ENCODE peak calls at places on chromosomes 13 and 19, in eight cellular contexts. One of them, this sample, is unnamed.

GRCh38 chr13:59587971-59588716 is 575.6 kb downstream of the DIAPH3 start:
- DNase-seq in occipital lobe: no peak
- DNase-seq in DMS53: no peak
- DNase-seq in B cell: no peak
- DNase-seq in stimulated activated CD4-positive, alpha-beta T cell treated with anti-CD3 and anti-CD28 coated beads, Interleukin-15, amount 100 ng/mL, for 1 hour: no peak
- DNase-seq in GM19239: no peak
- DNase-seq in effector memory CD4-positive, alpha-beta T cell: no peak
- DNase-seq in cardiac fibroblast: no peak
- DNase-seq in this sample: no peak

GRCh38 chr13:33381906-33382305 is 96.4 kb upstream of the STARD13 start:
- DNase-seq in occipital lobe: no peak
- DNase-seq in DMS53: no peak
- DNase-seq in B cell: no peak
- DNase-seq in stimulated activated CD4-positive, alpha-beta T cell treated with anti-CD3 and anti-CD28 coated beads, Interleukin-15, amount 100 ng/mL, for 1 hour: no peak
- DNase-seq in GM19239: no peak
- DNase-seq in effector memory CD4-positive, alpha-beta T cell: no peak
- DNase-seq in cardiac fibroblast: no peak
- DNase-seq in this sample: no peak

GRCh38 chr19:32337176-32337808 is 8.1 kb upstream of the ZNF507 start:
- DNase-seq in occipital lobe: no peak
- DNase-seq in DMS53: no peak
- DNase-seq in B cell: no peak
- DNase-seq in stimulated activated CD4-positive, alpha-beta T cell treated with anti-CD3 and anti-CD28 coated beads, Interleukin-15, amount 100 ng/mL, for 1 hour: no peak
- DNase-seq in GM19239: no peak
- DNase-seq in effector memory CD4-positive, alpha-beta T cell: no peak
- DNase-seq in cardiac fibroblast: peak
- DNase-seq in this sample: no peak

GRCh38 chr19:44051654-44052402 is at the start of gene ZNF223:
- DNase-seq in occipital lobe: peak
- DNase-seq in DMS53: peak
- DNase-seq in B cell: peak
- DNase-seq in stimulated activated CD4-positive, alpha-beta T cell treated with anti-CD3 and anti-CD28 coated beads, Interleukin-15, amount 100 ng/mL, for 1 hour: peak
- DNase-seq in GM19239: peak
- DNase-seq in effector memory CD4-positive, alpha-beta T cell: peak
- DNase-seq in cardiac fibroblast: peak
- DNase-seq in this sample: peak

GRCh38 chr19:4534836-4535658 is at the start of gene PLIN5:
- DNase-seq in occipital lobe: peak
- DNase-seq in DMS53: peak
- DNase-seq in B cell: no peak
- DNase-seq in stimulated activated CD4-positive, alpha-beta T cell treated with anti-CD3 and anti-CD28 coated beads, Interleukin-15, amount 100 ng/mL, for 1 hour: peak
- DNase-seq in GM19239: peak
- DNase-seq in effector memory CD4-positive, alpha-beta T cell: no peak
- DNase-seq in cardiac fibroblast: peak
- DNase-seq in this sample: peak

GRCh38 chr13:31408927-31409326 is 209.2 kb downstream of the B3GLCT start:
- DNase-seq in occipital lobe: no peak
- DNase-seq in DMS53: no peak
- DNase-seq in B cell: no peak
- DNase-seq in stimulated activated CD4-positive, alpha-beta T cell treated with anti-CD3 and anti-CD28 coated beads, Interleukin-15, amount 100 ng/mL, for 1 hour: no peak
- DNase-seq in GM19239: no peak
- DNase-seq in effector memory CD4-positive, alpha-beta T cell: no peak
- DNase-seq in cardiac fibroblast: no peak
- DNase-seq in this sample: no peak

GRCh38 chr19:54211214-54211613 is 10.6 kb downstream of the RPS9 start:
- DNase-seq in occipital lobe: no peak
- DNase-seq in DMS53: no peak
- DNase-seq in B cell: no peak
- DNase-seq in stimulated activated CD4-positive, alpha-beta T cell treated with anti-CD3 and anti-CD28 coated beads, Interleukin-15, amount 100 ng/mL, for 1 hour: no peak
- DNase-seq in GM19239: no peak
- DNase-seq in effector memory CD4-positive, alpha-beta T cell: no peak
- DNase-seq in cardiac fibroblast: no peak
- DNase-seq in this sample: no peak

GRCh38 chr19:17325881-17326594 is 8.6 kb downstream of the ANO8 start:
- DNase-seq in occipital lobe: peak
- DNase-seq in DMS53: no peak
- DNase-seq in B cell: no peak
- DNase-seq in stimulated activated CD4-positive, alpha-beta T cell treated with anti-CD3 and anti-CD28 coated beads, Interleukin-15, amount 100 ng/mL, for 1 hour: no peak
- DNase-seq in GM19239: no peak
- DNase-seq in effector memory CD4-positive, alpha-beta T cell: no peak
- DNase-seq in cardiac fibroblast: no peak
- DNase-seq in this sample: no peak

GRCh38 chr19:45528744-45529453 is 21.6 kb downstream of the VASP start:
- DNase-seq in occipital lobe: peak
- DNase-seq in DMS53: peak
- DNase-seq in B cell: no peak
- DNase-seq in stimulated activated CD4-positive, alpha-beta T cell treated with anti-CD3 and anti-CD28 coated beads, Interleukin-15, amount 100 ng/mL, for 1 hour: no peak
- DNase-seq in GM19239: no peak
- DNase-seq in effector memory CD4-positive, alpha-beta T cell: no peak
- DNase-seq in cardiac fibroblast: no peak
- DNase-seq in this sample: peak

GRCh38 chr13:50015263-50015662 is at the start of gene KCNRG:
- DNase-seq in occipital lobe: no peak
- DNase-seq in DMS53: peak
- DNase-seq in B cell: no peak
- DNase-seq in stimulated activated CD4-positive, alpha-beta T cell treated with anti-CD3 and anti-CD28 coated beads, Interleukin-15, amount 100 ng/mL, for 1 hour: no peak
- DNase-seq in GM19239: no peak
- DNase-seq in effector memory CD4-positive, alpha-beta T cell: no peak
- DNase-seq in cardiac fibroblast: peak
- DNase-seq in this sample: no peak

GRCh38 chr13:92967923-92968322 is 258.7 kb upstream of the GPC6 start:
- DNase-seq in occipital lobe: no peak
- DNase-seq in DMS53: peak
- DNase-seq in B cell: no peak
- DNase-seq in stimulated activated CD4-positive, alpha-beta T cell treated with anti-CD3 and anti-CD28 coated beads, Interleukin-15, amount 100 ng/mL, for 1 hour: no peak
- DNase-seq in GM19239: no peak
- DNase-seq in effector memory CD4-positive, alpha-beta T cell: no peak
- DNase-seq in cardiac fibroblast: peak
- DNase-seq in this sample: no peak

GRCh38 chr13:19818223-19818842 is 35.6 kb upstream of the PSPC1 start:
- DNase-seq in occipital lobe: no peak
- DNase-seq in DMS53: peak
- DNase-seq in B cell: no peak
- DNase-seq in stimulated activated CD4-positive, alpha-beta T cell treated with anti-CD3 and anti-CD28 coated beads, Interleukin-15, amount 100 ng/mL, for 1 hour: peak
- DNase-seq in GM19239: no peak
- DNase-seq in effector memory CD4-positive, alpha-beta T cell: no peak
- DNase-seq in cardiac fibroblast: no peak
- DNase-seq in this sample: no peak

GRCh38 chr19:16896098-16896912 is 7.5 kb downstream of the F2RL3 start:
- DNase-seq in occipital lobe: no peak
- DNase-seq in DMS53: no peak
- DNase-seq in B cell: no peak
- DNase-seq in stimulated activated CD4-positive, alpha-beta T cell treated with anti-CD3 and anti-CD28 coated beads, Interleukin-15, amount 100 ng/mL, for 1 hour: no peak
- DNase-seq in GM19239: no peak
- DNase-seq in effector memory CD4-positive, alpha-beta T cell: no peak
- DNase-seq in cardiac fibroblast: no peak
- DNase-seq in this sample: peak

GRCh38 chr19:56015756-56016155 is 29.2 kb downstream of the NLRP5 start:
- DNase-seq in occipital lobe: no peak
- DNase-seq in DMS53: peak
- DNase-seq in B cell: no peak
- DNase-seq in stimulated activated CD4-positive, alpha-beta T cell treated with anti-CD3 and anti-CD28 coated beads, Interleukin-15, amount 100 ng/mL, for 1 hour: no peak
- DNase-seq in GM19239: no peak
- DNase-seq in effector memory CD4-positive, alpha-beta T cell: no peak
- DNase-seq in cardiac fibroblast: peak
- DNase-seq in this sample: no peak

GRCh38 chr19:48113190-48113917 is 2.7 kb upstream of the PLA2G4C start:
- DNase-seq in occipital lobe: no peak
- DNase-seq in DMS53: no peak
- DNase-seq in B cell: no peak
- DNase-seq in stimulated activated CD4-positive, alpha-beta T cell treated with anti-CD3 and anti-CD28 coated beads, Interleukin-15, amount 100 ng/mL, for 1 hour: no peak
- DNase-seq in GM19239: no peak
- DNase-seq in effector memory CD4-positive, alpha-beta T cell: no peak
- DNase-seq in cardiac fibroblast: peak
- DNase-seq in this sample: no peak

GRCh38 chr19:16363133-16363851 is 38.7 kb downstream of the KLF2 start:
- DNase-seq in occipital lobe: no peak
- DNase-seq in DMS53: peak
- DNase-seq in B cell: no peak
- DNase-seq in stimulated activated CD4-positive, alpha-beta T cell treated with anti-CD3 and anti-CD28 coated beads, Interleukin-15, amount 100 ng/mL, for 1 hour: no peak
- DNase-seq in GM19239: no peak
- DNase-seq in effector memory CD4-positive, alpha-beta T cell: no peak
- DNase-seq in cardiac fibroblast: no peak
- DNase-seq in this sample: no peak

GRCh38 chr19:6333439-6333838 is at the start of gene ACER1:
- DNase-seq in occipital lobe: no peak
- DNase-seq in DMS53: peak
- DNase-seq in B cell: no peak
- DNase-seq in stimulated activated CD4-positive, alpha-beta T cell treated with anti-CD3 and anti-CD28 coated beads, Interleukin-15, amount 100 ng/mL, for 1 hour: no peak
- DNase-seq in GM19239: no peak
- DNase-seq in effector memory CD4-positive, alpha-beta T cell: no peak
- DNase-seq in cardiac fibroblast: no peak
- DNase-seq in this sample: no peak

GRCh38 chr19:29119582-29119981 is 93.4 kb downstream of the UQCRFS1 start:
- DNase-seq in occipital lobe: no peak
- DNase-seq in DMS53: no peak
- DNase-seq in B cell: no peak
- DNase-seq in stimulated activated CD4-positive, alpha-beta T cell treated with anti-CD3 and anti-CD28 coated beads, Interleukin-15, amount 100 ng/mL, for 1 hour: no peak
- DNase-seq in GM19239: no peak
- DNase-seq in effector memory CD4-positive, alpha-beta T cell: no peak
- DNase-seq in cardiac fibroblast: no peak
- DNase-seq in this sample: no peak

GRCh38 chr19:28612275-28612769 is 600.6 kb downstream of the UQCRFS1 start:
- DNase-seq in occipital lobe: no peak
- DNase-seq in DMS53: no peak
- DNase-seq in B cell: no peak
- DNase-seq in stimulated activated CD4-positive, alpha-beta T cell treated with anti-CD3 and anti-CD28 coated beads, Interleukin-15, amount 100 ng/mL, for 1 hour: no peak
- DNase-seq in GM19239: no peak
- DNase-seq in effector memory CD4-positive, alpha-beta T cell: no peak
- DNase-seq in cardiac fibroblast: no peak
- DNase-seq in this sample: no peak

GRCh38 chr13:40986328-40986856 is 32.7 kb downstream of the ELF1 start:
- DNase-seq in occipital lobe: no peak
- DNase-seq in DMS53: peak
- DNase-seq in B cell: no peak
- DNase-seq in stimulated activated CD4-positive, alpha-beta T cell treated with anti-CD3 and anti-CD28 coated beads, Interleukin-15, amount 100 ng/mL, for 1 hour: no peak
- DNase-seq in GM19239: no peak
- DNase-seq in effector memory CD4-positive, alpha-beta T cell: no peak
- DNase-seq in cardiac fibroblast: peak
- DNase-seq in this sample: no peak

GRCh38 chr13:74074723-74075122 is 59.5 kb downstream of the KLF12 start:
- DNase-seq in occipital lobe: no peak
- DNase-seq in DMS53: no peak
- DNase-seq in B cell: no peak
- DNase-seq in stimulated activated CD4-positive, alpha-beta T cell treated with anti-CD3 and anti-CD28 coated beads, Interleukin-15, amount 100 ng/mL, for 1 hour: no peak
- DNase-seq in GM19239: no peak
- DNase-seq in effector memory CD4-positive, alpha-beta T cell: no peak
- DNase-seq in cardiac fibroblast: peak
- DNase-seq in this sample: no peak

GRCh38 chr19:6383188-6383587 is 7.5 kb upstream of the PSPN start:
- DNase-seq in occipital lobe: no peak
- DNase-seq in DMS53: no peak
- DNase-seq in B cell: no peak
- DNase-seq in stimulated activated CD4-positive, alpha-beta T cell treated with anti-CD3 and anti-CD28 coated beads, Interleukin-15, amount 100 ng/mL, for 1 hour: no peak
- DNase-seq in GM19239: no peak
- DNase-seq in effector memory CD4-positive, alpha-beta T cell: no peak
- DNase-seq in cardiac fibroblast: no peak
- DNase-seq in this sample: no peak

GRCh38 chr19:5572556-5573286 is 5.0 kb upstream of the TINCR start:
- DNase-seq in occipital lobe: no peak
- DNase-seq in DMS53: no peak
- DNase-seq in B cell: no peak
- DNase-seq in stimulated activated CD4-positive, alpha-beta T cell treated with anti-CD3 and anti-CD28 coated beads, Interleukin-15, amount 100 ng/mL, for 1 hour: no peak
- DNase-seq in GM19239: no peak
- DNase-seq in effector memory CD4-positive, alpha-beta T cell: no peak
- DNase-seq in cardiac fibroblast: no peak
- DNase-seq in this sample: no peak

GRCh38 chr13:94617389-94618000 is 15.8 kb downstream of the GPR180 start:
- DNase-seq in occipital lobe: no peak
- DNase-seq in DMS53: peak
- DNase-seq in B cell: no peak
- DNase-seq in stimulated activated CD4-positive, alpha-beta T cell treated with anti-CD3 and anti-CD28 coated beads, Interleukin-15, amount 100 ng/mL, for 1 hour: no peak
- DNase-seq in GM19239: no peak
- DNase-seq in effector memory CD4-positive, alpha-beta T cell: no peak
- DNase-seq in cardiac fibroblast: peak
- DNase-seq in this sample: no peak

GRCh38 chr13:68030152-68030809 is 800.1 kb upstream of the PCDH9 start:
- DNase-seq in occipital lobe: no peak
- DNase-seq in DMS53: no peak
- DNase-seq in B cell: no peak
- DNase-seq in stimulated activated CD4-positive, alpha-beta T cell treated with anti-CD3 and anti-CD28 coated beads, Interleukin-15, amount 100 ng/mL, for 1 hour: no peak
- DNase-seq in GM19239: no peak
- DNase-seq in effector memory CD4-positive, alpha-beta T cell: no peak
- DNase-seq in cardiac fibroblast: no peak
- DNase-seq in this sample: no peak

GRCh38 chr13:97165527-97166425 is 56.4 kb upstream of the MBNL2 start:
- DNase-seq in occipital lobe: no peak
- DNase-seq in DMS53: peak
- DNase-seq in B cell: no peak
- DNase-seq in stimulated activated CD4-positive, alpha-beta T cell treated with anti-CD3 and anti-CD28 coated beads, Interleukin-15, amount 100 ng/mL, for 1 hour: no peak
- DNase-seq in GM19239: no peak
- DNase-seq in effector memory CD4-positive, alpha-beta T cell: no peak
- DNase-seq in cardiac fibroblast: no peak
- DNase-seq in this sample: no peak

GRCh38 chr13:45728759-45729158 is 26.6 kb downstream of the CBY2 start:
- DNase-seq in occipital lobe: no peak
- DNase-seq in DMS53: peak
- DNase-seq in B cell: no peak
- DNase-seq in stimulated activated CD4-positive, alpha-beta T cell treated with anti-CD3 and anti-CD28 coated beads, Interleukin-15, amount 100 ng/mL, for 1 hour: no peak
- DNase-seq in GM19239: peak
- DNase-seq in effector memory CD4-positive, alpha-beta T cell: no peak
- DNase-seq in cardiac fibroblast: no peak
- DNase-seq in this sample: peak

GRCh38 chr19:23075031-23075733 is 41.6 kb upstream of the ZNF730 start:
- DNase-seq in occipital lobe: no peak
- DNase-seq in DMS53: no peak
- DNase-seq in B cell: no peak
- DNase-seq in stimulated activated CD4-positive, alpha-beta T cell treated with anti-CD3 and anti-CD28 coated beads, Interleukin-15, amount 100 ng/mL, for 1 hour: no peak
- DNase-seq in GM19239: no peak
- DNase-seq in effector memory CD4-positive, alpha-beta T cell: no peak
- DNase-seq in cardiac fibroblast: peak
- DNase-seq in this sample: peak

GRCh38 chr19:11510444-11510843 is 4.8 kb upstream of the ZNF653 start:
- DNase-seq in occipital lobe: no peak
- DNase-seq in DMS53: no peak
- DNase-seq in B cell: no peak
- DNase-seq in stimulated activated CD4-positive, alpha-beta T cell treated with anti-CD3 and anti-CD28 coated beads, Interleukin-15, amount 100 ng/mL, for 1 hour: no peak
- DNase-seq in GM19239: no peak
- DNase-seq in effector memory CD4-positive, alpha-beta T cell: no peak
- DNase-seq in cardiac fibroblast: no peak
- DNase-seq in this sample: no peak

GRCh38 chr13:30148171-30148754 is 159.1 kb downstream of the KATNAL1 start:
- DNase-seq in occipital lobe: no peak
- DNase-seq in DMS53: no peak
- DNase-seq in B cell: no peak
- DNase-seq in stimulated activated CD4-positive, alpha-beta T cell treated with anti-CD3 and anti-CD28 coated beads, Interleukin-15, amount 100 ng/mL, for 1 hour: no peak
- DNase-seq in GM19239: no peak
- DNase-seq in effector memory CD4-positive, alpha-beta T cell: no peak
- DNase-seq in cardiac fibroblast: no peak
- DNase-seq in this sample: no peak